ENCODE peak calls at places on chromosomes 12 and 14, in nine cellular contexts. Z is AG10803, F is WTC11, H is cardiac muscle cell, B is HFFc6, L is brain microvascular endothelial cell, C is body of pancreas, P is mucosa of descending colon, A is RWPE1. Q is an unnamed sample.

GRCh38 chr14:89027097-89027740 is 202.8 kb downstream of the TTC8 start:
- DNase-seq in Z (peak; percentile 33), F (peak; percentile 75), H (peak; percentile 71), B (no peak), L (no peak), C (peak; percentile 51), P (peak; percentile 74), A (peak; percentile 51), Q (no peak)

GRCh38 chr14:99995700-99996356 is 69.4 kb upstream of the EVL start:
- DNase-seq in Z (peak; percentile 50), F (peak; percentile 83), H (peak; percentile 57), B (peak; percentile 58), L (peak; percentile 60), C (peak; percentile 73), P (peak; percentile 44), A (peak; percentile 44), Q (no peak)

GRCh38 chr14:105437723-105438500 is 18.3 kb downstream of the MTA1 start:
- DNase-seq in Z (no peak), F (no peak), H (no peak), B (no peak), L (no peak), C (no peak), P (no peak), A (no peak), Q (no peak)

GRCh38 chr12:65209655-65210043 is 40.3 kb downstream of the LEMD3 start:
- DNase-seq in Z (no peak), F (no peak), H (no peak), B (no peak), L (no peak), C (no peak), P (no peak), A (no peak), Q (no peak)

GRCh38 chr14:74302160-74302628 is 540 bp downstream of the ABCD4 start:
- DNase-seq in Z (peak; percentile 59), F (no peak), H (peak; percentile 44), B (peak; percentile 69), L (peak; percentile 52), C (no peak), P (no peak), A (peak; percentile 55), Q (peak; percentile 36)

GRCh38 chr12:56375598-56376434 is 13.2 kb upstream of the APOF start:
- DNase-seq in Z (no peak), F (no peak), H (no peak), B (no peak), L (no peak), C (no peak), P (no peak), A (no peak), Q (no peak)

GRCh38 chr14:54312166-54312801 is 84.5 kb upstream of the CDKN3 start:
- DNase-seq in Z (peak; percentile 92), F (no peak), H (no peak), B (peak; percentile 97), L (peak; percentile 80), C (no peak), P (no peak), A (peak; percentile 89), Q (peak; percentile 97)

GRCh38 chr12:52186135-52186840 is 5.5 kb downstream of the KRT80 start:
- DNase-seq in Z (peak; percentile 83), F (no peak), H (no peak), B (peak; percentile 79), L (peak; percentile 68), C (no peak), P (no peak), A (peak; percentile 77), Q (peak; percentile 79)

GRCh38 chr14:72024043-72024407 is 91.8 kb downstream of the RGS6 start:
- DNase-seq in Z (peak; percentile 2), F (peak; percentile 44), H (peak; percentile 62), B (no peak), L (peak; percentile 39), C (peak; percentile 43), P (no peak), A (peak; percentile 19), Q (no peak)

GRCh38 chr12:86719381-86719780 is 463.2 kb upstream of the MGAT4C start:
- DNase-seq in Z (peak; percentile 37), F (no peak), H (no peak), B (peak; percentile 45), L (peak; percentile 33), C (no peak), P (no peak), A (no peak), Q (no peak)

GRCh38 chr12:55671746-55672145 is 35.1 kb downstream of the OR10P1 start:
- DNase-seq in Z (no peak), F (no peak), H (no peak), B (no peak), L (no peak), C (no peak), P (peak; percentile 59), A (no peak), Q (no peak)

GRCh38 chr12:102479099-102479887 is 1.1 kb downstream of the IGF1 start:
- DNase-seq in Z (peak; percentile 14), F (no peak), H (peak; percentile 23), B (peak; percentile 9), L (no peak), C (no peak), P (no peak), A (no peak), Q (no peak)

DNA sequence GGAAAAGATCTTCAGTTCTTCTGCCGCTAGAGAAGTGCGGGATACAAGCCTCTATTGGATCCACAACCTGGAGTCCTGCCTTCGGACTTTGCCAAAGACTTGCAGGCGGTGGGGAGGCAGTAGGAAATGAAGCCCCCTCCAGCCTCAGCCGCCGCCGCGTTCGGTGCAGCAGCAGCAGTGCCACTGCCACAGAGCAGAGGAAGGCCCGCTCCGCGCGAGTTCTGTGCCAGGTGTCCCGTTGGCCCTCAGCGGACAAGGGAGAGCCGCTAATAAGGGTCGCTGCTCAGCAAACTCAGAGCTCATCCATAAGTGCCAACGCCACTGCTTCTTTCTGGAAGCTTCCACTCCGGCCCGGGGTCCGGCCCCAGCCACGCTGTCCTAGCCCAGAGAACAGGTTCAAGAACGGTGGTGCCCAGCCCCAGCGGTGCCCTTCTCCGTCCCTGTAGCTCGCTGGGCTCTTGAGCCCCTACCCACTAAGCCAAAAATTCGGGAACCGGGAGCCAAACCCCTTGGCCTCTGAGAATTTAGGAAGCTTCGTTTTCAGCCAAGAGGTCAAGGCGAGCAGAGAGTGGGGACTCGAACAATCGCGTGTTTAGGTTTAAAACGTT is 6.4 kb downstream of the SIX1 start:
- DNase-seq in Z (no peak), F (no peak), H (no peak), B (no peak), L (no peak), C (no peak), P (no peak), A (no peak), Q (no peak)
- TF ChIP-seq CTCF in Z (no peak), F (no peak), H (no peak), B (no peak), L (no peak), C (no peak), P (no peak), A (no peak), Q (no peak)

GRCh38 chr12:124831590-124831989 is 32.1 kb downstream of the SCARB1 start:
- DNase-seq in Z (no peak), F (no peak), H (no peak), B (no peak), L (no peak), C (no peak), P (no peak), A (no peak), Q (no peak)

GRCh38 chr12:124828264-124829007 is 35.2 kb downstream of the SCARB1 start:
- DNase-seq in Z (peak; percentile 51), F (no peak), H (no peak), B (peak; percentile 69), L (peak; percentile 46), C (peak; percentile 80), P (peak; percentile 78), A (peak; percentile 90), Q (peak; percentile 88)

GRCh38 chr12:124829008-124829707 is 34.5 kb downstream of the SCARB1 start:
- DNase-seq in Z (peak; percentile 92), F (no peak), H (no peak), B (peak; percentile 96), L (peak; percentile 96), C (no peak), P (no peak), A (peak; percentile 93), Q (peak; percentile 91)

GRCh38 chr12:124829708-124830304 is 33.9 kb downstream of the SCARB1 start:
- DNase-seq in Z (no peak), F (no peak), H (no peak), B (no peak), L (no peak), C (no peak), P (no peak), A (no peak), Q (no peak)

DNA sequence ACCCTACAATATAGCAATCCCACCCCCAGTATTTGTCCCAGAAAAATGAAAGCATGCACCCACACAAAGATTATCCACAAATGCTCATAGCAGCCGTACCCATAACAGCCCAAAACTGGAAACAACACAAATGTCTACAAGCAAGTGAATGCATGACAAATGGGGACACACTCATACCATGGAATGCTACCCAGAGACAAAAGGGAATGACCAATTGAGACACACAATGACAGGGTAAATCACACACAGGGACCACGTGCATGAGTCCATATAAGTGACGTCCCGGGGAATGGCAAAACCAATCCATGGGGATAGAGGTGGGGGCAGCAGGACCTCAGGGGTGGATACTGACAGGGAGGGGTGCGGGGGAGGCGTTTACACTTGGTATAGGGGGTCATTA is 33.4 kb downstream of the SCARB1 start:
- DNase-seq in Z (no peak), F (no peak), H (no peak), B (no peak), L (no peak), C (no peak), P (no peak), A (no peak), Q (no peak)
- TF ChIP-seq CTCF in Z (no peak), F (no peak), H (no peak), B (no peak), L (no peak), C (no peak), P (no peak), A (no peak), Q (no peak)

DNA sequence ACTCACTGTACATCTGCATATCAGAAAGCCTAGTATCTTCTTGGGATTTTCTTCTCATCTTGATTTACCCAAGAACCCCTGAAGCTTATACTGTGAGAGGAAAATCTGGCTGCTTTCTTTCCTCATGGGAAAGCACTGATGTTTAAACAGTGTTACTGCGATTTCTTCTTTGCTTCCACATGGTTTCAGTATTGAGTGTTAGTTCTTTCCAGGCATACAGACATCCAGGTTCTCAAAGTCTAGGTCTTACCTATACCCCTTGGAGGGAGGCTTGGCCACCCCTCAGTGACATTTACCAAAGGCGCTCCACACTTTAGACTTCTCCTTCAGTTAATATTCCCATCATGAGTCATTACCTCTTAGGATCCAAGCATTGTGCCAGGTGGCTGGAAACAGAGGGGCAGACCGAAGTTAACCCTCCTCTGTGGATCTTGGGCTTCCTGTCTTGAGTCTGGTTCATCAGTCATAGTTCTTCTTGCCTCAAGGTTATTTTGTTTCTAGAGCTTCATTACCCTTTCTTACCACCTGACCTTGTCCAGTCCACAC is 79.1 kb downstream of the TMEM117 start:
- DNase-seq in Z (no peak), F (no peak), H (no peak), B (peak; percentile 24), L (no peak), C (no peak), P (no peak), A (no peak), Q (no peak)
- TF ChIP-seq CTCF in Z (peak; percentile 37), F (no peak), H (no peak), B (peak; percentile 52), L (peak; percentile 25), C (no peak), P (no peak), A (no peak), Q (no peak)

DNA sequence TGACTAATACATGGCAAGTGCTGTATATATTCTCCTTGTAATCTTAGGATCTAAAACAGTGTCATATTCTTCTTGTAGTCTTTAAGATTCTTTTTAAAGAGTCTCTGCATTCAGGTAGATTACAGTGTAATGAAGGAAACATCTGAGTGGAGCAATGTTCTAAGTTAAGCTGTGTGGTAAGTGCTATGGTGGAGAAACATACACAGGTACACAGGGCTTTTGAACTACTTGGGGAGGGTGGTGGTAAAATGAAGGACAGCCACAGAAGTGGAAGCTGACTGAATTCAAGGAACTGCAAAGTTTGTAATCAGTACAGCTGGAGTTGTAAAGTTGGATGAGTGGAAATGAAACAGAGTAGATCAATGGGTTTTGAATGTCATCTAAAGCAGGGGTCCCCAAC is 27.8 kb downstream of the ACSS3 start:
- DNase-seq in Z (no peak), F (no peak), H (no peak), B (no peak), L (no peak), C (no peak), P (no peak), A (no peak), Q (no peak)
- TF ChIP-seq CTCF in Z (no peak), F (no peak), H (no peak), B (no peak), L (no peak), C (no peak), P (no peak), A (no peak), Q (no peak)

Q was measured in PC-9.